ENCODE peak calls at places on chromosomes 16 and 17, in nine cellular contexts. C is HuH-7.5; V is left lung; Y is amygdala; N is HTR-8/SVneo; E is spleen; B is pons; A is COR-L47; L is stimulated activated effector memory CD8-positive, alpha-beta T cell treated with anti-CD3 and anti-CD28 coated beads, Interleukin-12 subunit alpha, Interleukin-12 subunit beta, amount 100 ng/mL, for 72 hours. D is an unnamed sample.

GRCh38 chr17:7587420-7587786 is 2.5 kb downstream of the SOX15 start:
- DNase-seq in C (no peak), V (no peak), Y (no peak), N (no peak), E (no peak), B (no peak), A (no peak), L (no peak), D (peak; percentile 83)

GRCh38 chr16:714558-715447 is at the start of gene METRN:
- DNase-seq in C (peak; percentile 93), V (peak; percentile 97), Y (peak; percentile 76), N (peak; percentile 84), E (peak; percentile 95), B (peak; percentile 80), A (peak; percentile 71), L (peak; percentile 94), D (peak; percentile 91)

GRCh38 chr17:80445152-80446110 is 30.5 kb downstream of the ENDOV start:
- DNase-seq in C (no peak), V (peak; percentile 68), Y (no peak), N (no peak), E (no peak), B (no peak), A (no peak), L (no peak), D (no peak)

GRCh38 chr17:50620848-50621247 is 13.8 kb upstream of the ABCC3 start:
- DNase-seq in C (no peak), V (peak; percentile 75), Y (no peak), N (no peak), E (no peak), B (no peak), A (no peak), L (no peak), D (no peak)

GRCh38 chr16:66699898-66700297 is 3.4 kb upstream of the CMTM4 start:
- DNase-seq in C (no peak), V (no peak), Y (no peak), N (no peak), E (no peak), B (no peak), A (no peak), L (no peak), D (no peak)

GRCh38 chr17:65531508-65532431 is 29.7 kb downstream of the AXIN2 start:
- DNase-seq in C (peak; percentile 70), V (no peak), Y (no peak), N (no peak), E (peak; percentile 64), B (peak; percentile 45), A (peak; percentile 10), L (no peak), D (no peak)

GRCh38 chr17:31715436-31715835 is 143.6 kb downstream of the COPRS start:
- DNase-seq in C (no peak), V (no peak), Y (no peak), N (no peak), E (no peak), B (no peak), A (no peak), L (no peak), D (no peak)

GRCh38 chr16:56932588-56933265 is 785 bp downstream of the HERPUD1 start:
- DNase-seq in C (peak; percentile 58), V (peak; percentile 94), Y (peak; percentile 35), N (peak; percentile 55), E (peak; percentile 94), B (peak; percentile 94), A (peak; percentile 39), L (peak; percentile 84), D (peak; percentile 60)

GRCh38 chr16:50040028-50040427 is 15.0 kb downstream of the CNEP1R1 start:
- DNase-seq in C (peak; percentile 25), V (no peak), Y (no peak), N (no peak), E (no peak), B (no peak), A (no peak), L (no peak), D (no peak)

GRCh38 chr16:53884748-53885147 is 180.8 kb downstream of the FTO start:
- DNase-seq in C (no peak), V (no peak), Y (no peak), N (no peak), E (no peak), B (no peak), A (no peak), L (no peak), D (no peak)

D was measured in Daoy.